ENCODE peak calls at places on chromosomes 2 and 18, in eight cellular contexts. L is GM12865, R is neural progenitor cell, K is NB4, C is astrocyte of the cerebellum, T is GM23338, B is right lobe of liver, Q is kidney epithelial cell. P is an unnamed sample.

GRCh38 chr2:13035866-13036265 is 319.1 kb downstream of the TRIB2 start:
- DNase-seq in L (no peak), R (no peak), K (no peak), C (no peak), T (no peak), B (no peak), Q (no peak), P (no peak)

GRCh38 chr2:200288670-200289429 is 17.6 kb upstream of the SPATS2L start:
- DNase-seq in L (no peak), R (no peak), K (no peak), C (no peak), T (no peak), B (peak; percentile 43), Q (no peak), P (peak; percentile 88)

GRCh38 chr2:128208023-128208422 is 110.6 kb downstream of the HS6ST1 start:
- DNase-seq in L (no peak), R (no peak), K (no peak), C (no peak), T (no peak), B (no peak), Q (no peak), P (no peak)

GRCh38 chr2:20104900-20105545 is 53.6 kb upstream of the LAPTM4A start:
- DNase-seq in L (no peak), R (no peak), K (peak; percentile 25), C (no peak), T (no peak), B (no peak), Q (no peak), P (no peak)

GRCh38 chr2:105455488-105455991 is 56.7 kb upstream of the FHL2 start:
- DNase-seq in L (no peak), R (no peak), K (peak; percentile 25), C (peak; percentile 91), T (no peak), B (peak; percentile 42), Q (peak; percentile 100), P (peak; percentile 99)

GRCh38 chr18:22254088-22254487 is 84.7 kb downstream of the GATA6 start:
- DNase-seq in L (no peak), R (no peak), K (no peak), C (no peak), T (no peak), B (no peak), Q (no peak), P (no peak)

GRCh38 chr2:204538179-204539009 is 6.9 kb upstream of the PARD3B start:
- DNase-seq in L (no peak), R (peak; percentile 63), K (no peak), C (no peak), T (peak; percentile 46), B (peak; percentile 33), Q (no peak), P (peak; percentile 55)

GRCh38 chr2:121367246-121367900 is 82.4 kb upstream of the TFCP2L1 start:
- DNase-seq in L (no peak), R (no peak), K (no peak), C (no peak), T (no peak), B (no peak), Q (no peak), P (no peak)

GRCh38 chr18:68721681-68722583 is 7.0 kb upstream of the TMX3 start:
- DNase-seq in L (peak; percentile 69), R (no peak), K (no peak), C (no peak), T (no peak), B (no peak), Q (no peak), P (no peak)

GRCh38 chr2:223641062-223641461 is 38.9 kb upstream of the SCG2 start:
- DNase-seq in L (no peak), R (no peak), K (no peak), C (no peak), T (no peak), B (no peak), Q (no peak), P (no peak)

GRCh38 chr2:222776792-222777191 is 84.0 kb upstream of the ACSL3 start:
- DNase-seq in L (no peak), R (no peak), K (no peak), C (no peak), T (no peak), B (peak; percentile 24), Q (no peak), P (no peak)

GRCh38 chr2:65537651-65538385 is 105.4 kb upstream of the SPRED2 start:
- DNase-seq in L (no peak), R (no peak), K (no peak), C (no peak), T (no peak), B (no peak), Q (no peak), P (no peak)

GRCh38 chr18:6542296-6542695 is 127.6 kb upstream of the L3MBTL4 start:
- DNase-seq in L (no peak), R (no peak), K (no peak), C (no peak), T (no peak), B (no peak), Q (no peak), P (no peak)

GRCh38 chr18:6537468-6537867 is 122.8 kb upstream of the L3MBTL4 start:
- DNase-seq in L (peak; percentile 40), R (no peak), K (no peak), C (no peak), T (no peak), B (no peak), Q (no peak), P (no peak)

GRCh38 chr18:6546229-6546628 is 131.5 kb upstream of the L3MBTL4 start:
- DNase-seq in L (no peak), R (no peak), K (no peak), C (peak; percentile 35), T (no peak), B (no peak), Q (no peak), P (peak; percentile 5)

GRCh38 chr18:6547476-6547875 is 132.8 kb upstream of the L3MBTL4 start:
- DNase-seq in L (no peak), R (no peak), K (no peak), C (no peak), T (no peak), B (no peak), Q (no peak), P (no peak)

GRCh38 chr18:6543330-6543908 is 128.7 kb upstream of the L3MBTL4 start:
- DNase-seq in L (peak; percentile 12), R (peak; percentile 42), K (peak; percentile 25), C (peak; percentile 36), T (peak; percentile 64), B (no peak), Q (no peak), P (no peak)
- TF ChIP-seq CTCF in L (peak; percentile 39), R (peak; percentile 70), K (peak; percentile 32), C (peak; percentile 33), T (peak; percentile 61), B (peak; percentile 32), Q (peak; percentile 48), P (peak; percentile 30)

GRCh38 chr18:75269696-75270095 is 59.1 kb downstream of the TSHZ1 start:
- DNase-seq in L (no peak), R (no peak), K (no peak), C (no peak), T (no peak), B (no peak), Q (no peak), P (no peak)

GRCh38 chr18:75265872-75266271 is 55.3 kb downstream of the TSHZ1 start:
- DNase-seq in L (no peak), R (no peak), K (no peak), C (no peak), T (no peak), B (no peak), Q (no peak), P (no peak)

GRCh38 chr18:75268206-75268605 is 57.6 kb downstream of the TSHZ1 start:
- DNase-seq in L (no peak), R (no peak), K (no peak), C (no peak), T (no peak), B (no peak), Q (no peak), P (no peak)

GRCh38 chr18:75267643-75268184 is 57.1 kb downstream of the TSHZ1 start:
- DNase-seq in L (peak; percentile 63), R (no peak), K (peak; percentile 24), C (no peak), T (no peak), B (no peak), Q (no peak), P (no peak)

GRCh38 chr18:75269140-75269676 is 58.6 kb downstream of the TSHZ1 start:
- DNase-seq in L (no peak), R (no peak), K (peak; percentile 14), C (no peak), T (no peak), B (no peak), Q (no peak), P (no peak)
- TF ChIP-seq CTCF in L (no peak), R (no peak), K (no peak), C (no peak), T (no peak), B (no peak), Q (no peak), P (no peak)

GRCh38 chr2:62195421-62196277 is at the start of gene B3GNT2:
- DNase-seq in L (peak; percentile 92), R (peak; percentile 93), K (peak; percentile 91), C (peak; percentile 12), T (peak; percentile 88), B (peak; percentile 91), Q (no peak), P (no peak)

GRCh38 chr2:62196278-62196901 is 475 bp downstream of the B3GNT2 start:
- DNase-seq in L (peak; percentile 54), R (no peak), K (peak; percentile 82), C (no peak), T (peak; percentile 66), B (peak; percentile 61), Q (no peak), P (no peak)

GRCh38 chr2:62197609-62198236 is 1.8 kb downstream of the B3GNT2 start:
- DNase-seq in L (peak; percentile 41), R (peak; percentile 92), K (peak; percentile 60), C (no peak), T (peak; percentile 72), B (peak; percentile 62), Q (no peak), P (no peak)

GRCh38 chr2:62198237-62198633 is 2.3 kb downstream of the B3GNT2 start:
- DNase-seq in L (peak; percentile 60), R (no peak), K (peak; percentile 71), C (no peak), T (no peak), B (no peak), Q (no peak), P (no peak)

DNA sequence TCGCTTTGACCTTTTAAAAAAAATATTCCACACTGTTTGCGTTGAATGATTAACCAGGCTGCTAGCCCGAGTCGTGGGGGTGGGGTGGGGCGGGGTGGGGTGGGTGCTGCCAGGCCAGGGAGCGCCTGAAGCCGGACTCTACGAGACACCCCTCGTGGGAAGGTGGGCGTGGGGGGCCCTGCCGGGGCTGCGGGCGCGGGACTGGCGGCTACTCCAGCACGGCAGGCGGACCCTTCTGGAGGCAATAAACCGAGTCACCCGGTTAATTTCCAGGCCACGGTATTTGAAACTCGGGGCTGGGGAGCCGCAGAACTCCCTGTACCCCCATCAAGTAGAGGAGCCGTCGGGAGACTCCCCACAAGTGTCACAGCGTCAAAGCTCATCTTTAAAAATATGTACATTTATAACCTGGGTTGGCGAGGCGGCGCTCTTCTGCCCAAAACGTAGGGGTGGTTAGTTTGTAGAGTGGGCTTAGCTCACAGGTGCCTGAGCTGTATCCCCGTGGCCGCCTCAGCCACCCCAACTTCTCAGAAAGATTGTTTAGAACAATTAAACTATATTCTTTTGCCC is 1.2 kb downstream of the B3GNT2 start:
- DNase-seq in L (peak; percentile 68), R (peak; percentile 40), K (peak; percentile 68), C (no peak), T (no peak), B (peak; percentile 43), Q (no peak), P (no peak)
- TF ChIP-seq CTCF in L (no peak), R (no peak), K (peak; percentile 14), C (no peak), T (no peak), B (no peak), Q (no peak), P (peak; percentile 8)

GRCh38 chr2:226273440-226273839 is 526.2 kb downstream of the IRS1 start:
- DNase-seq in L (no peak), R (no peak), K (no peak), C (no peak), T (no peak), B (no peak), Q (no peak), P (no peak)
- TF ChIP-seq CTCF in L (no peak), R (no peak), K (no peak), C (no peak), T (no peak), B (no peak), Q (no peak), P (no peak)